ENCODE peak calls at places on chromosomes 2 and 18, in six cellular contexts. E, Z, H, M, P and Y are unnamed samples.

GRCh38 chr2:152827944-152828343 is 109.5 kb downstream of the ARL6IP6 start:
- DNase-seq in H (no peak), M (no peak), P (no peak), Z (no peak), E (no peak), Y (no peak)

GRCh38 chr2:190657474-190658252 is 8.8 kb downstream of the NAB1 start:
- DNase-seq in H (no peak), E (no peak), P (no peak), Z (no peak), M (no peak), Y (no peak)

GRCh38 chr18:9658111-9658641 is 43.8 kb upstream of the PPP4R1 start:
- DNase-seq in Z (no peak), H (no peak), P (no peak), E (peak; percentile 60), M (no peak), Y (no peak)

GRCh38 chr2:127048618-127048935 is 58.4 kb downstream of the BIN1 start:
- DNase-seq in M (no peak), E (no peak), H (no peak), Z (no peak), P (no peak), Y (no peak)

GRCh38 chr2:126634273-126634861 is 21.6 kb upstream of the GYPC start:
- DNase-seq in P (no peak), E (peak; percentile 4), H (peak; percentile 53), Z (peak; percentile 23), M (no peak), Y (no peak)

GRCh38 chr2:227479865-227480475 is 8.0 kb downstream of the AGFG1 start:
- DNase-seq in E (no peak), Z (no peak), M (no peak), H (no peak), P (no peak), Y (no peak)

GRCh38 chr18:61651145-61651879 is 241.5 kb downstream of the RNF152 start:
- DNase-seq in M (no peak), P (peak; percentile 23), E (no peak), H (no peak), Z (no peak), Y (no peak)

GRCh38 chr2:112204411-112204810 is 50.4 kb downstream of the ZC3H8 start:
- DNase-seq in E (peak; percentile 21), H (no peak), M (no peak), P (no peak), Z (no peak), Y (no peak)

GRCh38 chr2:200278694-200279316 is 27.7 kb upstream of the SPATS2L start:
- DNase-seq in E (no peak), P (peak; percentile 20), M (no peak), Z (no peak), H (no peak), Y (no peak)

GRCh38 chr2:239669181-239669898 is 268.5 kb upstream of the HDAC4 start:
- DNase-seq in E (no peak), H (no peak), M (no peak), P (no peak), Z (no peak), Y (no peak)

GRCh38 chr2:85706604-85707296 is 12.6 kb downstream of the GNLY start:
- DNase-seq in E (no peak), M (no peak), H (no peak), P (no peak), Z (peak; percentile 32), Y (no peak)

GRCh38 chr2:29079887-29080286 is 5.6 kb upstream of the PCARE start:
- DNase-seq in P (no peak), M (no peak), Z (no peak), H (no peak), E (no peak), Y (no peak)

GRCh38 chr2:175366814-175367213 is 185.3 kb upstream of the ATP5MC3 start:
- DNase-seq in M (no peak), Z (peak; percentile 10), P (peak; percentile 26), E (peak; percentile 38), H (peak; percentile 53), Y (no peak)

GRCh38 chr2:162821176-162821575 is 17.4 kb downstream of the KCNH7 start:
- DNase-seq in Z (no peak), P (no peak), M (no peak), H (no peak), E (no peak), Y (no peak)

GRCh38 chr2:109290887-109291675 is 162.1 kb downstream of the SH3RF3 start:
- DNase-seq in H (no peak), E (no peak), M (no peak), P (no peak), Z (no peak), Y (no peak)

GRCh38 chr2:66301073-66301766 is 133.7 kb upstream of the MEIS1 start:
- DNase-seq in H (no peak), Z (peak; percentile 14), P (no peak), E (no peak), M (no peak), Y (no peak)

GRCh38 chr18:13680612-13681011 is 45.7 kb downstream of the FAM210A start:
- DNase-seq in E (peak; percentile 29), M (no peak), Z (no peak), P (no peak), H (peak; percentile 61), Y (no peak)

GRCh38 chr2:19070866-19071265 is 287.6 kb downstream of the OSR1 start:
- DNase-seq in Z (no peak), E (no peak), M (no peak), H (no peak), P (peak; percentile 15), Y (no peak)

GRCh38 chr2:17156086-17156485 is 362.2 kb downstream of the RAD51AP2 start:
- DNase-seq in Z (no peak), E (no peak), H (no peak), M (no peak), P (no peak), Y (no peak)

GRCh38 chr2:109326306-109326705 is 197.3 kb downstream of the SH3RF3 start:
- DNase-seq in P (no peak), H (no peak), E (no peak), Z (no peak), M (no peak), Y (no peak)

GRCh38 chr2:204008352-204008751 is 71.8 kb downstream of the ICOS start:
- DNase-seq in M (no peak), P (no peak), E (no peak), Z (no peak), H (no peak), Y (no peak)

GRCh38 chr18:62072370-62072769 is 114.5 kb downstream of the PIGN start:
- DNase-seq in E (no peak), M (no peak), H (no peak), P (no peak), Z (no peak), Y (no peak)

GRCh38 chr2:120389036-120389391 is 43.1 kb downstream of the INHBB start:
- DNase-seq in P (no peak), Z (peak; percentile 2), M (no peak), E (no peak), H (no peak), Y (no peak)

GRCh38 chr2:223180463-223180862 is 128.5 kb downstream of the KCNE4 start:
- DNase-seq in P (no peak), H (no peak), M (no peak), Z (no peak), E (no peak), Y (no peak)

GRCh38 chr2:120934891-120935338 is 199.2 kb downstream of the GLI2 start:
- DNase-seq in P (peak; percentile 79), Z (peak; percentile 57), H (no peak), M (no peak), E (peak; percentile 69), Y (peak; percentile 76)

GRCh38 chr2:196949116-196949515 is 22.6 kb upstream of the PGAP1 start:
- DNase-seq in E (no peak), Z (no peak), P (no peak), M (no peak), H (no peak), Y (no peak)

GRCh38 chr2:13597176-13597575 is 880.4 kb downstream of the TRIB2 start:
- DNase-seq in P (no peak), Z (no peak), E (no peak), M (no peak), H (no peak), Y (no peak)
- H3K9me3 ChIP-seq in P (no peaks in the 10 kb centered on the region), Z (no peaks in the 10 kb centered on the region), E (no peaks in the 10 kb centered on the region), M (no peaks in the 10 kb centered on the region), H (peaks cover 2% of the 10 kb centered on the region), Y (no peaks in the 10 kb centered on the region)

GRCh38 chr18:79387214-79387613 is 8.5 kb upstream of the NFATC1 start:
- DNase-seq in Z (no peak), M (no peak), P (no peak), H (no peak), E (no peak), Y (no peak)

GRCh38 chr18:79386547-79386946 is 9.2 kb upstream of the NFATC1 start:
- DNase-seq in P (no peak), Z (no peak), H (no peak), M (no peak), E (no peak), Y (no peak)

GRCh38 chr18:79387615-79388014 is 8.1 kb upstream of the NFATC1 start:
- DNase-seq in E (no peak), P (no peak), Z (no peak), M (no peak), H (no peak), Y (no peak)

GRCh38 chr18:79389689-79390088 is 6.0 kb upstream of the NFATC1 start:
- DNase-seq in E (no peak), M (no peak), P (no peak), Z (no peak), H (no peak), Y (no peak)

GRCh38 chr18:79388043-79388442 is 7.7 kb upstream of the NFATC1 start:
- DNase-seq in M (no peak), Z (no peak), H (no peak), E (no peak), P (no peak), Y (no peak)
- TF ChIP-seq POLR2AphosphoS5 in M (no peak), Z (no peak), H (no peak), E (no peak), P (no peak), Y (no peak)

GRCh38 chr2:75482398-75482797 is 78.3 kb downstream of the EVA1A start:
- DNase-seq in M (no peak), H (no peak), P (no peak), Z (no peak), E (no peak), Y (no peak)

GRCh38 chr2:75484840-75485239 is 75.9 kb downstream of the EVA1A start:
- DNase-seq in M (no peak), Z (no peak), E (no peak), P (no peak), H (no peak), Y (no peak)

GRCh38 chr2:75476778-75477177 is 84.0 kb downstream of the EVA1A start:
- DNase-seq in H (no peak), M (no peak), P (no peak), Z (no peak), E (no peak), Y (no peak)

GRCh38 chr2:75483878-75484277 is 76.9 kb downstream of the EVA1A start:
- DNase-seq in Z (no peak), P (no peak), E (no peak), H (no peak), M (no peak), Y (no peak)

GRCh38 chr2:75481041-75481836 is 79.5 kb downstream of the EVA1A start:
- DNase-seq in P (no peak), M (no peak), Z (no peak), H (no peak), E (peak; percentile 10), Y (no peak)
- TF ChIP-seq CTCF in P (no peak), M (no peak), Z (no peak), H (peak; percentile 69), E (no peak), Y (peak; percentile 39)

GRCh38 chr2:71313016-71313766 is 18.4 kb upstream of the ZNF638 start:
- DNase-seq in Z (no peak), H (no peak), M (no peak), P (no peak), E (no peak), Y (no peak)

GRCh38 chr2:71317060-71317459 is 14.5 kb upstream of the ZNF638 start:
- DNase-seq in Z (no peak), P (no peak), H (no peak), E (no peak), M (no peak), Y (no peak)
- H3K9me3 ChIP-seq in Z (peaks cover 10% of the 10 kb centered on the region), P (no peaks in the 10 kb centered on the region), H (peaks cover 5% of the 10 kb centered on the region), E (no peaks in the 10 kb centered on the region), M (peaks cover 12% of the 10 kb centered on the region), Y (peaks cover 3% of the 10 kb centered on the region)